ENCODE peak calls at places on chromosomes 2 and 18, in nine cellular contexts. M is mesothelial cell of epicardium, S is CD14-positive monocyte, L is NB4, E is type B pancreatic cell, B is heart left ventricle, R is cardiac muscle cell, O is ovary, C is esophagus squamous epithelium. G is an unnamed sample.

GRCh38 chr2:150339951-150340350 is 147.5 kb downstream of the RND3 start:
- DNase-seq in R (no peak), C (no peak), O (no peak), E (no peak), M (no peak), L (no peak), S (no peak), B (no peak), G (no peak)

GRCh38 chr18:45107425-45107824 is 426.7 kb downstream of the SETBP1 start:
- DNase-seq in C (no peak), L (no peak), M (no peak), B (no peak), R (no peak), S (no peak), O (no peak), E (no peak), G (no peak)

GRCh38 chr2:55805662-55806061 is 112.0 kb upstream of the PNPT1 start:
- DNase-seq in O (no peak), C (no peak), M (no peak), R (no peak), B (no peak), S (no peak), L (no peak), E (no peak), G (no peak)

GRCh38 chr2:85015653-85016360 is 44.8 kb downstream of the KCMF1 start:
- DNase-seq in R (no peak), L (no peak), C (no peak), B (no peak), O (no peak), M (no peak), E (no peak), S (no peak), G (no peak)

GRCh38 chr2:223860809-223861738 is 23.7 kb upstream of the AP1S3 start:
- DNase-seq in B (no peak), M (no peak), S (no peak), R (no peak), L (no peak), C (no peak), E (no peak), O (no peak), G (no peak)

GRCh38 chr2:112465373-112465772 is 16.6 kb upstream of the TTL start:
- DNase-seq in E (no peak), O (no peak), C (no peak), L (no peak), B (no peak), R (no peak), M (no peak), S (no peak), G (no peak)

GRCh38 chr2:74742486-74742885 is 88.4 kb downstream of the SEMA4F start:
- DNase-seq in O (no peak), S (no peak), R (no peak), C (no peak), L (no peak), B (no peak), M (no peak), E (no peak), G (no peak)

GRCh38 chr2:85666435-85666924 is 1.5 kb downstream of the SFTPB start:
- DNase-seq in B (no peak), L (peak), E (no peak), O (no peak), S (peak), M (no peak), R (no peak), C (no peak), G (no peak)

GRCh38 chr2:201904529-201905420 is 98.4 kb downstream of the CDK15 start:
- DNase-seq in R (no peak), S (no peak), L (no peak), M (no peak), C (no peak), B (no peak), O (no peak), E (no peak), G (no peak)

GRCh38 chr2:32711219-32711618 is 83.4 kb downstream of the TTC27 start:
- DNase-seq in R (no peak), L (no peak), E (no peak), O (no peak), M (no peak), S (no peak), B (no peak), C (no peak), G (no peak)

GRCh38 chr2:233938676-233939370 is 21.6 kb downstream of the TRPM8 start:
- DNase-seq in O (no peak), C (no peak), L (no peak), M (no peak), R (peak), B (no peak), E (no peak), S (no peak), G (no peak)

GRCh38 chr2:212441821-212442220 is 96.8 kb downstream of the ERBB4 start:
- DNase-seq in O (no peak), S (no peak), R (no peak), B (no peak), E (no peak), M (no peak), C (no peak), L (no peak), G (no peak)

GRCh38 chr2:238042849-238043584 is 17.8 kb upstream of the SCLY start:
- DNase-seq in C (no peak), B (no peak), O (no peak), E (no peak), L (no peak), M (no peak), S (no peak), R (no peak), G (no peak)

GRCh38 chr2:166147883-166148282 is 20.1 kb upstream of the SCN1A start:
- DNase-seq in S (no peak), L (no peak), O (no peak), B (no peak), M (no peak), C (no peak), R (peak), E (no peak), G (no peak)

GRCh38 chr18:56836173-56836572 is 185.0 kb downstream of the WDR7 start:
- DNase-seq in S (no peak), B (no peak), O (no peak), C (no peak), L (no peak), E (no peak), R (no peak), M (no peak), G (no peak)

GRCh38 chr18:56835331-56835730 is 184.2 kb downstream of the WDR7 start:
- DNase-seq in O (no peak), R (no peak), S (no peak), M (no peak), L (no peak), E (no peak), C (no peak), B (no peak), G (no peak)

DNA sequence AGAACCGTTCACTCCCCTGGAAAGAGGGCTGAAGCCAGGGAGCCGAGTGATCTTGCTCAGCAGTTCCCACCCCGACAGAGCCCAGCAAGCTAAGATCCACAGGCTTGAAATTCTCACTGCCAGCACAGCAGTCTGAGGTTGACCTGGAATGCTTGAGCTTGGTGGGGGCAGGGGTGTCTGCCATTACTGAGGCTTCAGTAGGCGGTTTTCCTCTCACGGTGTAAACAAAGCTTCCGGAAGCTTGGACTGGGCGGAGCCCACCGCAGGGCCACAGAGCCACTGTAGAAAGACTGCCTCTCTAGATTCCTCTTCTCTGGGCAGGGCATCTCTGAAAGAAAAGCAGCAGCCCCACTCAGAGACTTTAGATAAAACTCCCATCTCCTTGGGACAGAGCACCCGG is 180.8 kb downstream of the WDR7 start:
- DNase-seq in B (no peak), R (no peak), E (no peak), M (no peak), L (no peak), O (no peak), S (no peak), C (no peak), G (no peak)
- TF ChIP-seq CTCF in B (no peak), R (no peak), E (no peak), M (no peak), L (no peak), O (no peak), S (no peak), C (no peak), G (no peak)

DNA sequence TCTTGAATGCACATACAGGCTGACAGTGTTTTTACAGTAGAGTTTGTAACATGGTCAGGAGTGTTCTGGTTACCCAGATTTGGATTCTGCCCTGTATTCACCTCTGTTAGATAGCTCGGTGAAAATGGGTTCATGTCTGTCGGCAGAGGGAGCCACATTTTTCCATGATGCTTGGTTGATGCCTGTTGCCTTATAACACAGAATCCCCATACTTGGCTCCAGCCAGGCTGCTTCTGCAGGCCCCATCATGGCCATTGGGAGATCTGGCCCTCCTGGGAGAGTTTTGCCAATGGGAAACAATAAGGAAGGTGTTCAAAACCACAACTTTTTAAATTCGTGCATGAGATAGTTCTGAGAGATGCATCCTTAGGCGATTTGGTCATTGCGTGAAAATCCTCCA is 78.1 kb downstream of the WDSUB1 start:
- DNase-seq in B (no peak), L (no peak), M (no peak), O (no peak), S (no peak), C (no peak), E (no peak), R (no peak), G (no peak)
- TF ChIP-seq CTCF in B (no peak), L (no peak), M (no peak), O (no peak), S (no peak), C (no peak), E (peak), R (peak), G (no peak)

GRCh38 chr2:222193328-222194008 is 105.3 kb downstream of the PAX3 start:
- DNase-seq in L (peak), E (no peak), B (no peak), M (no peak), C (no peak), S (no peak), O (no peak), R (peak), G (no peak)

GRCh38 chr2:222194669-222195068 is 104.1 kb downstream of the PAX3 start:
- DNase-seq in B (no peak), E (no peak), M (no peak), S (no peak), C (no peak), O (no peak), L (no peak), R (no peak), G (no peak)

DNA sequence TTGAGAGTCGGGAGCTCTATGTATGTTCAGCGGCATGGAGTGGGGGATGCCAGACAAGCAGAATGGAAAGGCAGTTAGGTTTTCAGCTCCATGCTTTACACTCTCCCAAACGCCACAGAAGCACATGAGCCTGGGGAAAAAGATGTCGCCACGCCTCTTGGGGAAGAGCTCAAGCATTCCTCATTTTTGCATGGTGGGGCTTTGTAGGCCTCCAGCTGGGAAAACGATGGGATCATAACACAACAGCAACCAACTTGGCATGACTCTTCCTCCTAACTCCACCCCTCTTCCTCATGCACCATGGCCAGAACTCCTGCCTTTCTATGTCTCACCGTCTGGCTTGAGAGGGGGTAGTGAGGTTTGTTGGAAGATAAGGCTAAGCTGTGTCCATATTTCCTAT is 102.6 kb downstream of the PAX3 start:
- DNase-seq in E (no peak), L (no peak), C (no peak), B (no peak), O (no peak), M (no peak), R (no peak), S (no peak), G (no peak)
- TF ChIP-seq CTCF in E (no peak), L (no peak), C (no peak), B (no peak), O (no peak), M (no peak), R (no peak), S (no peak), G (no peak)

GRCh38 chr2:34570266-34570872 is 971.3 kb upstream of the FAM98A start:
- DNase-seq in O (no peak), B (peak), E (no peak), M (no peak), S (no peak), L (peak), C (no peak), R (peak), G (no peak)
- TF ChIP-seq CTCF in O (no peak), B (no peak), E (peak), M (no peak), S (no peak), L (peak), C (no peak), R (no peak), G (peak)

DNA sequence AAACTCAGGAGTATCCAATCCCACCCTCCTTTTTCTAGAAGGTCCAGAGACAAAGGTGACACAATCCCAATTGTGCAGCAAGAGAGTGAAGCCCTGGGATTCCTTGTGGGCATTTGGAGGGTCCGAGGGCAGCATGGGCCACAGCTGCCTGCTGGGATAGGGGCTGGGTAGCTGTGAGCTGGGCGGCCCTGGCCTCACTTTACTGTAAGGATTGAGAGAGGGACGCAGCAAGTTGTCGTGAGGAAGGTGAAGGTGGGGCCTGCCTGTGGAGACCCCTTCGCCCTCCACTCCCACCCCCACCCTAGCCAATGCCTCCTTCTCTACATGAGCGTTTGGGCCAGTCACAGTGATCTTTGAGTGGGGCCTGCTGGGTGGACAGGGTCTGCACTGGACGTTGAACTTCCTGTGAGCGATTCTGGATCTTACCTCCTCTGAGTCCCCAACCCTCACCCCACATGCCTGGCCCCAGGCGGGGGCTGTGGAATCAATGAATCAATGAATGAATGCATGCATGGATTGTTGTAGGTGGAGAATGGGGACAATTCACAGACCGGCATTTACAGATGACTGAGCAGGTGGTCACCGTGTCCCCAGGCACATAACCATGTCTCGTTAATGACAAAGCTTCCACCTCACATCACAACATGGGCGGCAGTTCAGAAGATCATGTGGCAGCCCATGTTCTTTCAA is 107.2 kb downstream of the INHBB start:
- DNase-seq in S (no peak), M (no peak), E (no peak), B (no peak), O (no peak), C (no peak), R (no peak), L (no peak), G (no peak)
- TF ChIP-seq CTCF in S (no peak), M (no peak), E (no peak), B (no peak), O (no peak), C (no peak), R (no peak), L (no peak), G (no peak)

GRCh38 chr2:5981241-5982055 is 289.3 kb downstream of the SOX11 start:
- DNase-seq in O (no peak), C (no peak), L (no peak), R (peak), M (peak), B (no peak), S (no peak), E (no peak), G (no peak)
- TF ChIP-seq CTCF in O (no peak), C (no peak), L (no peak), R (no peak), M (no peak), B (no peak), S (no peak), E (peak), G (no peak)